ENCODE peak calls at places on chromosome 2, in nine cellular contexts. M, U, V, P, J, E, Z, K and H are unnamed samples. For H3K27me3, the result is how much of the 10 kb centered on the place peaks cover.

GRCh38 chr2:3403587-3404334 is 24.3 kb downstream of the TRAPPC12 start:
- DNase-seq in P (no peak), K (no peak), M (no peak), E (no peak), V (no peak), Z (no peak), J (no peak), U (no peak), H (no peak)

GRCh38 chr2:9288233-9288632 is 81.6 kb downstream of the ASAP2 start:
- DNase-seq in V (no peak), U (no peak), Z (no peak), M (no peak), J (no peak), K (no peak), P (no peak), E (peak), H (no peak)

GRCh38 chr2:45220227-45220626 is 211.0 kb upstream of the SIX2 start:
- DNase-seq in Z (no peak), M (no peak), K (no peak), P (no peak), U (no peak), V (no peak), E (peak), J (no peak), H (no peak)

GRCh38 chr2:60550984-60551240 is 2.5 kb downstream of the BCL11A start:
- DNase-seq in P (no peak), K (no peak), M (no peak), Z (no peak), U (no peak), V (no peak), J (no peak), E (no peak), H (no peak)

GRCh38 chr2:165009466-165009865 is 54.1 kb upstream of the SLC38A11 start:
- DNase-seq in U (no peak), V (no peak), M (no peak), K (no peak), J (no peak), Z (no peak), P (no peak), E (no peak), H (no peak)

GRCh38 chr2:206217162-206217561 is 57.3 kb upstream of the ZDBF2 start:
- DNase-seq in M (no peak), J (no peak), K (no peak), P (no peak), U (no peak), V (no peak), E (no peak), Z (no peak), H (no peak)

GRCh38 chr2:27304488-27305240 is 3.6 kb downstream of the UCN start:
- DNase-seq in Z (no peak), E (no peak), U (no peak), M (no peak), J (no peak), V (no peak), P (no peak), K (no peak), H (no peak)

GRCh38 chr2:33242845-33243244 is 233.6 kb upstream of the RASGRP3 start:
- DNase-seq in U (no peak), K (no peak), P (no peak), Z (no peak), J (no peak), M (no peak), E (no peak), V (no peak), H (no peak)

GRCh38 chr2:158457826-158458616 is 1.3 kb downstream of the PKP4 start:
- DNase-seq in V (peak), Z (peak), M (peak), E (peak), K (peak), U (peak), P (peak), J (peak), H (peak)

GRCh38 chr2:73292906-73293533 is 328 bp downstream of the EGR4 start:
- DNase-seq in U (no peak), Z (no peak), V (peak), P (no peak), M (no peak), J (no peak), K (no peak), E (no peak), H (peak)

GRCh38 chr2:109260886-109261700 is 132.1 kb downstream of the SH3RF3 start:
- DNase-seq in J (no peak), U (peak), Z (peak), P (peak), E (no peak), M (no peak), V (no peak), K (no peak), H (peak)

GRCh38 chr2:207939342-207940108 is 85.8 kb downstream of the PLEKHM3 start:
- DNase-seq in E (no peak), U (no peak), Z (no peak), J (no peak), V (no peak), K (no peak), P (no peak), M (no peak), H (no peak)

GRCh38 chr2:74188018-74188601 is 9.4 kb upstream of the MOB1A start:
- DNase-seq in Z (no peak), V (no peak), K (no peak), P (no peak), E (peak), M (no peak), J (peak), U (no peak), H (peak)

GRCh38 chr2:29065479-29065847 is 8.9 kb downstream of the PCARE start:
- DNase-seq in P (no peak), J (no peak), M (no peak), Z (no peak), V (no peak), E (no peak), K (no peak), U (no peak), H (no peak)

GRCh38 chr2:60679059-60679780 is 76.8 kb upstream of the PAPOLG start:
- DNase-seq in K (no peak), Z (no peak), E (no peak), V (no peak), M (no peak), P (no peak), U (no peak), J (no peak), H (no peak)

GRCh38 chr2:58700621-58701020 is 459.5 kb upstream of the FANCL start:
- DNase-seq in J (no peak), K (no peak), U (no peak), M (no peak), V (no peak), P (no peak), Z (no peak), E (no peak), H (no peak)

GRCh38 chr2:175187378-175187777 is 5.9 kb upstream of the ATP5MC3 start:
- DNase-seq in M (no peak), P (peak), E (no peak), K (no peak), V (no peak), J (no peak), U (no peak), Z (no peak), H (peak)

GRCh38 chr2:199395311-199395710 is 62.4 kb downstream of the SATB2 start:
- DNase-seq in V (no peak), M (no peak), P (no peak), J (no peak), E (no peak), U (no peak), K (no peak), Z (no peak), H (no peak)

GRCh38 chr2:143505542-143505941 is 376.3 kb downstream of the ARHGAP15 start:
- DNase-seq in K (no peak), E (no peak), Z (no peak), P (no peak), U (no peak), J (no peak), M (no peak), V (no peak), H (no peak)

GRCh38 chr2:231615058-231615671 is 22.5 kb downstream of the TEX44 start:
- DNase-seq in V (no peak), J (no peak), Z (no peak), E (no peak), M (no peak), U (no peak), K (no peak), P (no peak), H (peak)

GRCh38 chr2:112155331-112156151 is 17.4 kb downstream of the FBLN7 start:
- DNase-seq in U (no peak), K (no peak), M (no peak), V (no peak), E (peak), J (no peak), P (peak), Z (peak), H (no peak)

GRCh38 chr2:27954261-27954673 is 63.7 kb downstream of the BABAM2 start:
- DNase-seq in U (no peak), P (no peak), K (no peak), Z (no peak), J (no peak), E (no peak), M (no peak), V (peak), H (no peak)

GRCh38 chr2:27250652-27251379 is 12.0 kb downstream of the SLC30A3 start:
- DNase-seq in M (no peak), E (no peak), U (no peak), K (no peak), V (no peak), Z (no peak), J (no peak), P (no peak), H (no peak)

GRCh38 chr2:150624001-150624401 is 136.5 kb upstream of the RND3 start:
- DNase-seq in M (no peak), Z (no peak), P (peak), V (no peak), U (no peak), K (no peak), E (peak), J (no peak), H (no peak)

GRCh38 chr2:66781804-66782203 is 346.9 kb downstream of the MEIS1 start:
- DNase-seq in E (no peak), Z (no peak), P (no peak), U (no peak), M (no peak), K (no peak), V (no peak), J (no peak), H (no peak)

GRCh38 chr2:219476605-219477578 is 21.8 kb upstream of the GMPPA start:
- DNase-seq in V (no peak), Z (no peak), J (no peak), M (no peak), P (no peak), E (peak), K (no peak), U (no peak), H (peak)

GRCh38 chr2:18402-19271 is 27.7 kb downstream of the FAM110C start:
- DNase-seq in U (no peak), V (no peak), Z (no peak), P (no peak), K (no peak), M (no peak), E (no peak), J (no peak), H (peak)

GRCh38 chr2:57396364-57397098 is 650.1 kb upstream of the VRK2 start:
- DNase-seq in J (no peak), Z (no peak), V (no peak), P (no peak), U (no peak), M (no peak), E (no peak), K (no peak), H (no peak)

GRCh38 chr2:237819231-237819630 is 20.7 kb downstream of the RBM44 start:
- DNase-seq in V (no peak), P (no peak), M (no peak), E (no peak), K (no peak), U (no peak), J (no peak), Z (no peak), H (no peak)
- H3K4me3 ChIP-seq in V (no peak), P (no peak), M (no peak), E (no peak), K (no peak), U (no peak), J (no peak), Z (no peak), H (no peak)

GRCh38 chr2:1872602-1873183 is 128.4 kb upstream of the PXDN start:
- DNase-seq in P (no peak), J (no peak), M (no peak), Z (no peak), K (no peak), E (no peak), V (no peak), U (no peak), H (peak)

GRCh38 chr2:1874101-1874865 is 130.0 kb upstream of the PXDN start:
- DNase-seq in J (no peak), Z (no peak), M (no peak), U (no peak), P (no peak), K (no peak), V (no peak), E (no peak), H (peak)

GRCh38 chr2:1874950-1875349 is 130.6 kb upstream of the PXDN start:
- DNase-seq in M (no peak), U (no peak), P (no peak), V (no peak), K (no peak), J (no peak), Z (no peak), E (no peak), H (no peak)

GRCh38 chr2:1871171-1871570 is 126.9 kb upstream of the PXDN start:
- DNase-seq in V (no peak), K (no peak), E (no peak), P (no peak), M (no peak), Z (no peak), U (no peak), J (no peak), H (peak)

GRCh38 chr2:1873343-1873742 is 129.0 kb upstream of the PXDN start:
- DNase-seq in V (no peak), U (no peak), K (no peak), M (no peak), P (no peak), J (no peak), E (no peak), Z (no peak), H (no peak)
- H3K27me3 ChIP-seq in V (under half), U (under half), K (under half), M (under half), P (under half), J (under half), E (under half), Z (under half), H (under half)

DNA sequence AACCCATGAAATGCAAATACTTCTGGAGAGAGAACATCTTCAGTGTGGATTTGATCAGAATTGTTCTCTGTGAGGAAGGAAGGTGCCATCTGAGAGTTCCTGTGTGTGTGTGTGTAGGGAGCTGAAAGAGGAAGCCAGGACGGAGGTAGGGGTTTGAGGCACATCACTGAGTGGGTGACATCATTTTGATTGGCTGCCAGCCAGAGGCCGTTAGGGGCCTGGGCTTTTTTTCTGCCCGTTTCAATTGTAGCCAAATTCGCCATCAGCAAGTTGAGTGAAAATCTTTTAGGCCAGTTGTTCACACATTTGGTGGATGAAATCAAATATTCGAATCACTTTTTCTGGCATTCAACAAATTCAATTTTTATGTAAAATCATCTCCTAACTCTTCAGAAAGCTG is 48.9 kb downstream of the TSN start:
- DNase-seq in U (no peak), Z (no peak), E (peak), P (no peak), V (no peak), M (no peak), J (no peak), K (no peak), H (peak)
- H3K4me3 ChIP-seq in U (no peak), Z (no peak), E (no peak), P (no peak), V (no peak), M (no peak), J (no peak), K (no peak), H (no peak)

GRCh38 chr2:11534078-11534745 is 367 bp downstream of the GREB1 start:
- DNase-seq in K (no peak), Z (no peak), J (no peak), M (no peak), P (no peak), E (no peak), V (no peak), U (no peak), H (no peak)

GRCh38 chr2:11530864-11531451 is 2.9 kb upstream of the GREB1 start:
- DNase-seq in K (no peak), V (no peak), U (no peak), P (no peak), J (no peak), M (no peak), Z (no peak), E (peak), H (no peak)

GRCh38 chr2:11534746-11535484 is 1.1 kb downstream of the GREB1 start:
- DNase-seq in E (no peak), J (no peak), V (no peak), U (no peak), M (no peak), Z (no peak), K (no peak), P (no peak), H (peak)

GRCh38 chr2:11533278-11534077 is at the start of gene GREB1:
- DNase-seq in M (no peak), Z (no peak), V (no peak), K (no peak), P (no peak), J (no peak), E (no peak), U (no peak), H (no peak)

GRCh38 chr2:11532434-11533055 is 1.3 kb upstream of the GREB1 start:
- DNase-seq in V (no peak), K (no peak), J (no peak), U (no peak), M (no peak), Z (no peak), P (no peak), E (no peak), H (no peak)
- H3K27me3 ChIP-seq in V (under half), K (under half), J (under half), U (under half), M (under half), Z (under half), P (under half), E (under half), H (under half)

GRCh38 chr2:146734791-146735190 is 1110.0 kb upstream of the ACVR2A start:
- DNase-seq in P (no peak), K (no peak), J (no peak), Z (no peak), M (no peak), U (no peak), E (no peak), V (no peak), H (no peak)

GRCh38 chr2:146734042-146734715 is 1110.7 kb upstream of the ACVR2A start:
- DNase-seq in Z (no peak), J (no peak), V (no peak), K (no peak), U (no peak), P (no peak), M (no peak), E (peak), H (peak)

DNA sequence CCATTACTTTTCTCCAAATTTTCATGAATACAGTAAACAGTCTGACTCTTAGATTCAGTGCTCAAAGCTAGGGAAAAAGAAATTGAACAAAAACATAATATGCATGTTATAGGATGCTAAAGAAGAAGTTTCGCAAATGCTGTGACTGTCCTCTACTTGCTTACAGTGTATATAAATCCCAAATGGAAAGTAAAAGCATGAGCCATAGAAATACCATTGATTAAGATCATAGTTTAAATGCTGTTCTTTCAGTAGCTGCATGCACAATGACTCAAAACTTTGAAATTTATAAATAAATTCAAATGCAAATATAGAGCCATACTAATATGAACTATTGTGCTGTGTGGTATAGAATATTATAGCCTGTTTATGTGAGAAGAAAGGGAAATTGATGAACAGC is 1113.9 kb upstream of the ACVR2A start:
- DNase-seq in Z (no peak), V (no peak), M (no peak), U (no peak), K (no peak), P (no peak), J (no peak), E (no peak), H (no peak)
- H3K4me3 ChIP-seq in Z (no peak), V (no peak), M (no peak), U (no peak), K (no peak), P (no peak), J (no peak), E (no peak), H (no peak)

GRCh38 chr2:236908456-236909388 is 177.0 kb upstream of the COPS8 start:
- DNase-seq in M (no peak), U (no peak), K (no peak), E (no peak), Z (no peak), P (no peak), J (no peak), V (peak), H (no peak)

GRCh38 chr2:236904389-236905263 is 181.1 kb upstream of the COPS8 start:
- DNase-seq in K (peak), J (no peak), U (no peak), V (no peak), E (no peak), Z (no peak), M (no peak), P (no peak), H (no peak)

GRCh38 chr2:236899945-236900640 is 185.6 kb upstream of the COPS8 start:
- DNase-seq in V (no peak), U (no peak), E (no peak), M (no peak), J (no peak), K (no peak), P (no peak), Z (no peak), H (no peak)

GRCh38 chr2:236909802-236910201 is 175.9 kb upstream of the COPS8 start:
- DNase-seq in M (no peak), E (no peak), J (no peak), U (no peak), V (no peak), Z (no peak), K (no peak), P (no peak), H (no peak)

GRCh38 chr2:236903978-236904377 is 181.7 kb upstream of the COPS8 start:
- DNase-seq in K (peak), M (no peak), Z (no peak), U (no peak), E (no peak), P (no peak), V (no peak), J (no peak), H (no peak)
- H3K27me3 ChIP-seq in K (under half), M (under half), Z (under half), U (under half), E (under half), P (under half), V (under half), J (under half), H (under half)